ENCODE peak calls at places on chromosomes 1 and 21, in six cellular contexts. G is A549, H is HepG2, D is IMR-90, N is K562, L is GM12878. M is an unnamed sample.
A peak's percentile ranks its signal among the peaks of the same experiment; 100 is the strongest.

GRCh38 chr1:55696181-55696580 is 481.0 kb upstream of the USP24 start:
- DNase-seq in G (no peak), L (no peak), H (no peak), D (peak; percentile 98), N (no peak), M (no peak)

GRCh38 chr1:96388421-96389310 is 332.9 kb upstream of the PTBP2 start:
- DNase-seq in D (peak; percentile 87), N (no peak), L (no peak), G (no peak), H (no peak), M (no peak)

GRCh38 chr1:209008586-209008985 is 574.9 kb upstream of the CAMK1G start:
- DNase-seq in H (no peak), N (no peak), G (no peak), D (no peak), L (no peak), M (no peak)

GRCh38 chr1:87956766-87957165 is 628.1 kb downstream of the LMO4 start:
- DNase-seq in H (no peak), G (no peak), L (no peak), N (no peak), D (peak; percentile 18), M (no peak)

GRCh38 chr1:23664837-23665795 is 26.5 kb upstream of the RPL11 start:
- DNase-seq in L (peak; percentile 15), G (no peak), N (peak; percentile 55), H (peak; percentile 32), D (no peak), M (peak; percentile 53)

GRCh38 chr1:168320805-168321577 is 40.3 kb downstream of the TBX19 start:
- DNase-seq in G (peak; percentile 67), N (peak; percentile 73), H (peak; percentile 23), L (no peak), D (peak; percentile 91), M (no peak)

GRCh38 chr1:110765640-110766335 is 91.0 kb upstream of the KCNA3 start:
- DNase-seq in H (peak; percentile 25), L (no peak), N (peak; percentile 58), G (peak; percentile 16), D (peak; percentile 62), M (peak; percentile 63)

GRCh38 chr1:23799570-23800395 is 771 bp downstream of the GALE start:
- DNase-seq in G (peak; percentile 86), L (no peak), H (peak; percentile 61), N (peak; percentile 88), D (peak; percentile 56), M (no peak)

GRCh38 chr1:232377494-232377770 is 252.5 kb downstream of the SIPA1L2 start:
- DNase-seq in D (peak; percentile 78), H (peak; percentile 12), L (no peak), G (no peak), N (no peak), M (no peak)

GRCh38 chr1:9384128-9384527 is 91.4 kb downstream of the SPSB1 start:
- DNase-seq in H (no peak), G (no peak), D (no peak), L (no peak), N (no peak), M (no peak)

GRCh38 chr1:34906756-34907155 is 22.7 kb downstream of the DLGAP3 start:
- DNase-seq in D (no peak), L (no peak), H (no peak), N (no peak), G (no peak), M (no peak)

GRCh38 chr1:187819081-187819480 is 990.3 kb downstream of the PLA2G4A start:
- DNase-seq in L (no peak), D (no peak), G (no peak), N (no peak), H (no peak), M (no peak)

GRCh38 chr1:110255388-110255787 is 45.3 kb downstream of the KCNC4 start:
- DNase-seq in L (no peak), G (no peak), N (no peak), H (no peak), D (no peak), M (no peak)

GRCh38 chr1:185520188-185520935 is 203.3 kb upstream of the IVNS1ABP start:
- DNase-seq in L (no peak), H (no peak), D (no peak), N (no peak), G (no peak), M (no peak)

GRCh38 chr1:35120458-35121133 is 41.4 kb downstream of the ZMYM1 start:
- DNase-seq in G (no peak), N (no peak), L (no peak), H (peak; percentile 13), D (peak; percentile 2), M (no peak)

GRCh38 chr1:116990612-116991151 is 10.9 kb upstream of the CD101 start:
- DNase-seq in N (no peak), H (no peak), D (peak; percentile 43), L (no peak), G (no peak), M (no peak)

GRCh38 chr1:221101792-221102191 is 222.5 kb downstream of the HLX start:
- DNase-seq in D (peak; percentile 76), L (no peak), N (no peak), H (no peak), G (no peak), M (no peak)

GRCh38 chr1:19960621-19961020 is 18.8 kb downstream of the PLA2G2A start:
- DNase-seq in H (no peak), L (no peak), G (no peak), D (no peak), N (no peak), M (no peak)

GRCh38 chr1:6016191-6016865 is 24.1 kb upstream of the NPHP4 start:
- DNase-seq in D (peak; percentile 71), H (no peak), L (no peak), G (no peak), N (no peak), M (no peak)

GRCh38 chr1:55610203-55610602 is 395.0 kb upstream of the USP24 start:
- DNase-seq in G (no peak), D (no peak), N (no peak), L (no peak), H (no peak), M (no peak)

GRCh38 chr21:26833460-26833939 is 11.7 kb downstream of the ADAMTS1 start:
- DNase-seq in G (no peak), N (no peak), L (no peak), H (no peak), D (no peak), M (no peak)

GRCh38 chr1:193697105-193697762 is 510.8 kb upstream of the B3GALT2 start:
- DNase-seq in D (no peak), N (no peak), G (no peak), H (peak; percentile 2), L (no peak), M (no peak)
- TF ChIP-seq BHLHE40 in D (no peak), N (no peak), G (no peak), H (no peak), L (no peak), M (no peak)

DNA sequence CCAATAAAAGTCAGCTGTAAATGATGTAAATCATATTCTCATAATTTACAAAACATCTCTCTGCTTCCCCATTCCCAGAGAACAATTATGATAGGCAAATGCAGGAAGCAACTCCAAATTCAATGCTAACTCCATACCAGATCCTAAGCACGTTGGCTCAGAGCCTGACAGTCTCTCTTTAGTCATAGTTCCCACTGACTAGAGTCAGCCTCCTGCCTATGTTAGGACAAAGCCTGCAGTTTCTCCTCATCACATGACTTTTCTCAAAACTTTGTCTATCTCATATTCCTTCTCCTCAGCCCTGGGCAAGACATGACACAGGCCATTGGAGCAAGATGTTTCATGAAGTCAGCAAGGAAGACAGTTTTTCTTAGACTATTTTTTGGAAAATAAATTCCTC is 101.5 kb upstream of the COL24A1 start:
- DNase-seq in H (no peak), G (no peak), N (no peak), L (no peak), D (peak; percentile 53), M (no peak)
- TF ChIP-seq BHLHE40 in H (no peak), G (no peak), N (no peak), L (no peak), D (no peak), M (no peak)

DNA sequence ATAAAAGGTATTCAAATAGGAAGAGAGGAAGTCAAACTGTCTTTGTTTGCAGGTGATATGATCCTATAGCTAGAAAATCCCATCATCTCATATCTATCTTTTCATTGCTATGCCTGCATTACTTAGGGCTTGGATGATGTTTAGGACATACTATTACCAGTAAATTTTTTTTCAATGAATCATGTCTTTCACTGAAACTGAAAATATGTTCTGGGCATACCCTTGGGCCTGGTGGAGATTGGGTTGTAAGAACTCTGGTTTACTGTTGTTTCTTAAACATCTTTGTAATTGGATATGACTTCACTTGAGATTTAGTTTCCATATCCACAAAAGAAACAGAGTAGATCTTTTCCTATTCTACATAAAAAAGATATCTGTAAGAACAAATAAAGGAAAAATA is 502.2 kb upstream of the PRMT6 start:
- DNase-seq in G (no peak), D (no peak), N (no peak), L (no peak), H (no peak), M (no peak)
- TF ChIP-seq BHLHE40 in G (no peak), D (no peak), N (no peak), L (no peak), H (no peak), M (no peak)

GRCh38 chr1:46205141-46205540 is 2.0 kb downstream of the LURAP1 start:
- DNase-seq in L (no peak), D (no peak), H (no peak), G (no peak), N (no peak), M (no peak)

GRCh38 chr1:46204406-46204742 is 1.2 kb downstream of the LURAP1 start:
- DNase-seq in G (no peak), H (no peak), L (no peak), N (no peak), D (no peak), M (no peak)

GRCh38 chr1:46205794-46206193 is 2.7 kb downstream of the LURAP1 start:
- DNase-seq in H (no peak), N (no peak), L (no peak), D (no peak), G (no peak), M (no peak)

GRCh38 chr1:46203738-46204405 is 738 bp downstream of the LURAP1 start:
- DNase-seq in L (no peak), H (no peak), D (no peak), G (no peak), N (no peak), M (no peak)

GRCh38 chr1:46202975-46203737 is at the start of gene LURAP1:
- DNase-seq in N (peak; percentile 75), D (peak; percentile 72), L (no peak), H (no peak), G (no peak), M (peak; percentile 70)
- TF ChIP-seq BHLHE40 in N (no peak), D (no peak), L (no peak), H (no peak), G (no peak), M (no peak)

DNA sequence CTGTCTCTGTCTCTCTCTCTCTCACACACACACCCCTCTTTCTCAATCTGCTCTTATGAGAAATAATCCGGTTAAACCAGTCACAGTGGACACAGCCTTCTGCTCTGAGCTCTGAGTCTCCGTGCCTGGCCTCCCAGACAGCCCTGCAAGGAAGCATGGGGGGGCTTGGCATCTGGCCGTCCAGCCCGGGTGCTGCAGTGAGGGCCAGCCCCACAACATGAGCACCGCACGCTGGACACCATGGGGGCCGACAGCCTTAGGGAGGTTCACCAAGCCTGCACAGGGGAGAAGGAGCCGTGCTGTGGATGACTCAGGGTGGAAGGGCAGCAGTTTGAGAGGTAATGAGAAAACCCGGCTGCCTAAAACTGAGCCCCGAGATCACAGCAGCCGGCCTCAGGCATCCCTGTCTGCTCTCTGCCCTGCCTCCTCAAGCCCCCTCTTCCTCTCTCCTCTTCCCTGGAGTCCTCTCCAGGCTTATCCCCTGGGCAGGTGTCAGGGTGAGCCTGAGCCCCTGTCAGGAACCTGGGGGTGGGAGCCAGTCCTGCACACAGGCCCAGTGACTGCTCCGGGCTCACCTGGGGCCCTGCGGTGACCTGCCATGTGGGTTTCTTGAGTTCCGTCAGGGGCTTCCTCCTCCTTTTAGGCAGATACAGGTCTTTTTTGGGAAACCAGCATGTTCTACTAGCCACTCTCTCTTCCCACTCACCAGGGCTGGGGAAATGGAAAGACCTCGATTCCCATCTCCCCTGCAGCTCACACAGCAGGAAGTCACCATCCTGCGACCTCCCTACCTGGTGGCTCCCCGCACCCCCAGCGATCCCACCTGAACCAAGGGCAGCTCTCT is 92.8 kb downstream of the ITPKB start:
- DNase-seq in G (no peak), N (no peak), H (no peak), L (no peak), D (no peak), M (no peak)
- TF ChIP-seq BHLHE40 in G (no peak), N (no peak), H (no peak), L (no peak), D (no peak), M (no peak)